ENCODE peak calls at places on chromosomes 2 and 18, in five cellular contexts. One of them, this sample, is unnamed.

GRCh38 chr2:37711308-37711731 is 39.9 kb upstream of the CDC42EP3 start:
- DNase-seq in fibroblast of the aortic adventitia: peak
- DNase-seq in AG09309: peak
- DNase-seq in IMR-90: peak
- DNase-seq in HFF-Myc: peak
- DNase-seq in this sample: peak

GRCh38 chr2:206443735-206444527 is 599 bp downstream of the ADAM23 start:
- DNase-seq in fibroblast of the aortic adventitia: peak
- DNase-seq in HFF-Myc: no peak
- DNase-seq in AG09309: no peak
- DNase-seq in IMR-90: peak
- DNase-seq in this sample: no peak

GRCh38 chr18:32803571-32803970 is 30.7 kb upstream of the KLHL14 start:
- DNase-seq in IMR-90: no peak
- DNase-seq in fibroblast of the aortic adventitia: no peak
- DNase-seq in AG09309: no peak
- DNase-seq in HFF-Myc: no peak
- DNase-seq in this sample: no peak

GRCh38 chr2:138515084-138515483 is 13.5 kb downstream of the SPOPL start:
- DNase-seq in fibroblast of the aortic adventitia: no peak
- DNase-seq in HFF-Myc: no peak
- DNase-seq in IMR-90: no peak
- DNase-seq in AG09309: no peak
- DNase-seq in this sample: no peak

GRCh38 chr18:58051765-58052460 is 7.9 kb downstream of the NEDD4L start:
- DNase-seq in IMR-90: peak
- DNase-seq in HFF-Myc: no peak
- DNase-seq in fibroblast of the aortic adventitia: peak
- DNase-seq in AG09309: no peak
- DNase-seq in this sample: no peak

GRCh38 chr2:109127556-109127955 is 1.4 kb upstream of the SH3RF3 start:
- DNase-seq in IMR-90: no peak
- DNase-seq in AG09309: no peak
- DNase-seq in fibroblast of the aortic adventitia: no peak
- DNase-seq in HFF-Myc: no peak
- DNase-seq in this sample: no peak

GRCh38 chr2:25697559-25698341 is 24.4 kb upstream of the DTNB start:
- DNase-seq in AG09309: no peak
- DNase-seq in HFF-Myc: no peak
- DNase-seq in IMR-90: no peak
- DNase-seq in fibroblast of the aortic adventitia: no peak
- DNase-seq in this sample: no peak

GRCh38 chr2:21676676-21677075 is 552.9 kb downstream of the TDRD15 start:
- DNase-seq in fibroblast of the aortic adventitia: no peak
- DNase-seq in HFF-Myc: no peak
- DNase-seq in AG09309: no peak
- DNase-seq in IMR-90: peak
- DNase-seq in this sample: no peak

GRCh38 chr2:225010804-225011203 is 31.5 kb downstream of the DOCK10 start:
- DNase-seq in fibroblast of the aortic adventitia: peak
- DNase-seq in AG09309: no peak
- DNase-seq in HFF-Myc: no peak
- DNase-seq in IMR-90: peak
- DNase-seq in this sample: peak

GRCh38 chr2:193796847-193797246 is 1602.1 kb upstream of the TMEFF2 start:
- DNase-seq in fibroblast of the aortic adventitia: no peak
- DNase-seq in IMR-90: no peak
- DNase-seq in AG09309: no peak
- DNase-seq in HFF-Myc: no peak
- DNase-seq in this sample: no peak

GRCh38 chr2:15912203-15912602 is 28.1 kb upstream of the MYCN start:
- DNase-seq in fibroblast of the aortic adventitia: no peak
- DNase-seq in IMR-90: peak
- DNase-seq in HFF-Myc: no peak
- DNase-seq in AG09309: no peak
- DNase-seq in this sample: no peak

GRCh38 chr18:56217406-56217805 is 421.0 kb downstream of the TXNL1 start:
- DNase-seq in HFF-Myc: no peak
- DNase-seq in AG09309: no peak
- DNase-seq in fibroblast of the aortic adventitia: no peak
- DNase-seq in IMR-90: peak
- DNase-seq in this sample: no peak

GRCh38 chr2:36770542-36771287 is 74.2 kb downstream of the VIT start:
- DNase-seq in AG09309: no peak
- DNase-seq in IMR-90: peak
- DNase-seq in fibroblast of the aortic adventitia: peak
- DNase-seq in HFF-Myc: peak
- DNase-seq in this sample: no peak

GRCh38 chr2:36357506-36358316 is 2.1 kb downstream of the CRIM1 start:
- DNase-seq in AG09309: no peak
- DNase-seq in fibroblast of the aortic adventitia: peak
- DNase-seq in IMR-90: peak
- DNase-seq in HFF-Myc: no peak
- DNase-seq in this sample: no peak

GRCh38 chr2:226813148-226813701 is 13.6 kb upstream of the IRS1 start:
- DNase-seq in fibroblast of the aortic adventitia: peak
- DNase-seq in HFF-Myc: no peak
- DNase-seq in AG09309: no peak
- DNase-seq in IMR-90: no peak
- DNase-seq in this sample: no peak

GRCh38 chr18:23844991-23845680 is 155.9 kb downstream of the LAMA3 start:
- DNase-seq in AG09309: no peak
- DNase-seq in fibroblast of the aortic adventitia: peak
- DNase-seq in HFF-Myc: no peak
- DNase-seq in IMR-90: no peak
- DNase-seq in this sample: no peak

GRCh38 chr18:53361044-53361443 is 863.4 kb downstream of the MBD2 start:
- DNase-seq in IMR-90: no peak
- DNase-seq in HFF-Myc: no peak
- DNase-seq in fibroblast of the aortic adventitia: no peak
- DNase-seq in AG09309: no peak
- DNase-seq in this sample: no peak

GRCh38 chr18:76584414-76585310 is 89.6 kb upstream of the ZNF516 start:
- DNase-seq in AG09309: no peak
- DNase-seq in fibroblast of the aortic adventitia: no peak
- DNase-seq in IMR-90: no peak
- DNase-seq in HFF-Myc: no peak
- DNase-seq in this sample: no peak

GRCh38 chr2:73827018-73827417 is 1.7 kb upstream of the STAMBP start:
- DNase-seq in IMR-90: peak
- DNase-seq in HFF-Myc: peak
- DNase-seq in fibroblast of the aortic adventitia: peak
- DNase-seq in AG09309: no peak
- DNase-seq in this sample: no peak
- TF ChIP-seq CTCF in IMR-90: peak
- TF ChIP-seq CTCF in HFF-Myc: peak
- TF ChIP-seq CTCF in fibroblast of the aortic adventitia: peak
- TF ChIP-seq CTCF in AG09309: peak
- TF ChIP-seq CTCF in this sample: peak

DNA sequence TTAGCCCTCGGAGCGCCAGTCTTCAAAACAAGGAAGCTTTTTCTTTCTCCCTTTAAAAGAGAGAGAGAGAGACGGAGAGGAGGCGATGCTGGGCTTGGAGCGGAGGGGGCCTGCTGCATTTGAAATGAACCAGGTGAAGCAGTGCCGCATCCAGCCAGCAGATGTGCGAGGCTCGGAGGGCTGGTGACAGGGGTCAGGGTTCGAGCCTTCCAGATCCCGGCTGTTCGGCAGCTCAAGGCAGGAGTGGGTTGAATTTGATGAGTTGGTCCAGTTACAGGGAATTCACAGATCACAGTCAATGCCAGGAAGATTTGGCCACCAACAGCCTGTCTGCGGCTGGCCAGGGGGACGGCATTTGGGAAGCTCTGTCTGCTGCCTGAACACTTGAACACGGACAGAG is 48.6 kb downstream of the PTGR3 start:
- DNase-seq in IMR-90: no peak
- DNase-seq in AG09309: no peak
- DNase-seq in fibroblast of the aortic adventitia: peak
- DNase-seq in HFF-Myc: no peak
- DNase-seq in this sample: no peak
- H3K4me3 ChIP-seq in IMR-90: no peak
- H3K4me3 ChIP-seq in AG09309: no peak
- H3K4me3 ChIP-seq in fibroblast of the aortic adventitia: peak
- H3K4me3 ChIP-seq in HFF-Myc: no peak
- H3K4me3 ChIP-seq in this sample: no peak

DNA sequence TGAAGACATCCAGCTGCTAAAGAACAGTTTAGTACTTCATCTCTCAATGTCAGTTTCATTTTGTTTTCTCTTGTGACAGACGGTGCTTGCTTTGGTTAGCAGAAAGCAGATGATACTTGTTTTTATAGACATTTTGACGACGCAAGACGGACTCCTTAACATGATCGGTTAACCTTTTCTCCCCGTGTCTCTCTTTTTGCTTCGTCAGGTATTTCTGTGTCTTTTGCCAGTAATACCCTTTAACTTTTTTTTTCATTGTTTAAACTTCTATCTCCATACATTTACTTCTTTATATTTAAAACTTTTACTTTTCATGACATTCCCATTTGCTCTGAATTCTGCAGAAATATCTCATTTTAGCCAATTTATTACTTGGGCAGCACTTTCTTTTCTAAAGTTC is 57.9 kb downstream of the THSD7B start:
- DNase-seq in HFF-Myc: no peak
- DNase-seq in IMR-90: no peak
- DNase-seq in fibroblast of the aortic adventitia: no peak
- DNase-seq in AG09309: no peak
- DNase-seq in this sample: no peak
- TF ChIP-seq CTCF in HFF-Myc: no peak
- TF ChIP-seq CTCF in IMR-90: no peak
- TF ChIP-seq CTCF in fibroblast of the aortic adventitia: no peak
- TF ChIP-seq CTCF in AG09309: no peak
- TF ChIP-seq CTCF in this sample: no peak

DNA sequence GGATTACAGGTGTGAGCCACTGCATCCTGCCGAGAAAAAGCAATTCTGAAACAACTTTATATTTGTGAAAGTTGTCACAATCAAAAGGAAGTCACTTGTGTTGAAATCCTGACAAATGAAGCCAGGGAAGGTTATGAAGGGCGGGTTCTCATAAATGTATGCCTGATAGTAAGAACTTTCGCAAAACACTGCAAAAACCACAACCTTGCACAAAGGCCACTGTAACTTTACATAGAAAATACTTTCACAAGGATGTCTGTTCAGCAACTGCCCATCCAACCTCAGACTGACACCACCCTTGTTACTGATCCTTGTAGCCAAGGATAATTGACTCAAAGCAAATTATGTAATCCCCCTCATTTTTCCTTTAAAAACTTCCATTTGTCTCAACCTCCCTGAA is 90.6 kb downstream of the SLC4A3 start:
- DNase-seq in AG09309: no peak
- DNase-seq in HFF-Myc: no peak
- DNase-seq in IMR-90: no peak
- DNase-seq in fibroblast of the aortic adventitia: no peak
- DNase-seq in this sample: no peak
- H3K4me3 ChIP-seq in AG09309: no peak
- H3K4me3 ChIP-seq in HFF-Myc: no peak
- H3K4me3 ChIP-seq in IMR-90: no peak
- H3K4me3 ChIP-seq in fibroblast of the aortic adventitia: no peak
- H3K4me3 ChIP-seq in this sample: no peak

DNA sequence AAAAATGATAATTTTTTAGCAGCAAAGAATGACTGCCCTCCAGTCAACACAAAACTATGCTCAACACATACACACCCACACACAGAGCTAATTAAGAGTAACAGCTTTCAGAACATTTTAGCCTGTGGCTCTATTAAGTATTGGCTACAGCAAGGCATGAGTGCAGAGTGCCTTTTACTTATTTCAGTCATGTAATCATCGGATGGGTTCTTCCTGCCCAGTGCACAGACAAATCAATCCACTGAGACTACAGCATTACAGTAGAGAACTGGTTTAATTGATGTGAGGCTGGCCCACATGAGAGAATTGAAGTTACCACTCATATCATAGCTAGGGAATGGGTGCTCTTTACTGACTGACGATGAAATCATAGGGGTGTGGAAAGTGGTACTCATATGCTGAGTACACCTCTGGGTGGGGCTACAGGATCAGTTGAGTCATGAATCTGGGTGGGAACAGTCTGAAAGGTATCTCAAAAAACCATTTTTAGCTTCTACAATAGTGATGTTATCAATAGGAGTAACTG is 241.0 kb downstream of the FSIP2 start:
- DNase-seq in HFF-Myc: no peak
- DNase-seq in fibroblast of the aortic adventitia: no peak
- DNase-seq in IMR-90: no peak
- DNase-seq in AG09309: no peak
- DNase-seq in this sample: peak
- TF ChIP-seq CTCF in HFF-Myc: no peak
- TF ChIP-seq CTCF in fibroblast of the aortic adventitia: peak
- TF ChIP-seq CTCF in IMR-90: no peak
- TF ChIP-seq CTCF in AG09309: no peak
- TF ChIP-seq CTCF in this sample: no peak

This sample was measured in BJ.